ENCODE peak calls at places on chromosomes 12 and 14, in four cellular contexts. C, M, H and K are unnamed samples.
A peak's percentile ranks its signal among the peaks of the same experiment; 100 is the strongest.

GRCh38 chr14:70143306-70143705 is 45.4 kb downstream of the SLC8A3 start:
- DNase-seq in M (no peak), H (no peak), C (no peak), K (no peak)

GRCh38 chr14:75835156-75836141 is 146.3 kb downstream of the TGFB3 start:
- DNase-seq in H (peak; percentile 12), C (no peak), M (no peak), K (no peak)

GRCh38 chr14:104296388-104297312 is 158.3 kb downstream of the KIF26A start:
- DNase-seq in C (no peak), H (no peak), M (peak; percentile 88), K (no peak)

GRCh38 chr14:35159742-35160409 is 37.5 kb downstream of the PRORP start:
- DNase-seq in H (no peak), C (no peak), M (no peak), K (no peak)

GRCh38 chr12:61880186-61880585 is 380.0 kb upstream of the USP15 start:
- DNase-seq in M (no peak), C (no peak), H (no peak), K (no peak)

GRCh38 chr12:80939231-80939950 is 1.7 kb upstream of the LIN7A start:
- DNase-seq in M (no peak), C (no peak), H (no peak), K (no peak)

GRCh38 chr14:103897075-103897947 is 30.9 kb upstream of the TDRD9 start:
- DNase-seq in H (no peak), M (no peak), C (peak; percentile 93), K (no peak)

GRCh38 chr12:53251477-53252348 is 16.4 kb upstream of the ESPL1 start:
- DNase-seq in C (peak; percentile 76), M (peak; percentile 73), H (peak; percentile 94), K (peak; percentile 88)

GRCh38 chr12:52813885-52814709 is at the start of gene KRT4:
- DNase-seq in H (no peak), C (no peak), M (no peak), K (no peak)

GRCh38 chr14:104277416-104278213 is 139.2 kb downstream of the KIF26A start:
- DNase-seq in H (no peak), M (no peak), C (peak; percentile 22), K (no peak)

GRCh38 chr12:77058740-77059139 is 6.6 kb downstream of the E2F7 start:
- DNase-seq in C (no peak), M (no peak), H (no peak), K (no peak)

GRCh38 chr14:73027984-73028383 is 1.1 kb upstream of the ZFYVE1 start:
- DNase-seq in M (no peak), H (no peak), C (no peak), K (no peak)

GRCh38 chr12:62817556-62818271 is 117.2 kb downstream of the PPM1H start:
- DNase-seq in C (no peak), H (no peak), M (peak; percentile 25), K (no peak)

GRCh38 chr12:56591961-56592360 is 38.2 kb downstream of the BAZ2A start:
- DNase-seq in M (no peak), H (no peak), C (no peak), K (no peak)

GRCh38 chr12:117085318-117085947 is 13.8 kb downstream of the TESC start:
- DNase-seq in C (no peak), H (no peak), M (no peak), K (no peak)

GRCh38 chr12:92145481-92145730 is 240 bp downstream of the BTG1 start:
- DNase-seq in H (no peak), C (no peak), M (no peak), K (no peak)

GRCh38 chr12:13176257-13176656 is 20.3 kb upstream of the EMP1 start:
- DNase-seq in M (no peak), C (no peak), H (no peak), K (no peak)

GRCh38 chr12:13073191-13073590 is 29.0 kb downstream of the FAM234B start:
- DNase-seq in C (no peak), M (no peak), H (no peak), K (no peak)

GRCh38 chr14:104447750-104448149 is 131.8 kb upstream of the C14orf180 start:
- DNase-seq in H (no peak), C (no peak), M (no peak), K (no peak)

GRCh38 chr14:63496837-63497400 is 46.3 kb downstream of the PPP2R5E start:
- DNase-seq in M (no peak), C (no peak), H (no peak), K (no peak)

GRCh38 chr12:66964629-66965028 is 285.8 kb upstream of the GRIP1 start:
- DNase-seq in H (no peak), C (no peak), M (no peak), K (no peak)

GRCh38 chr14:36676236-36676635 is 14.6 kb downstream of the PAX9 start:
- DNase-seq in C (no peak), M (no peak), H (no peak), K (no peak)

GRCh38 chr14:33455998-33456397 is 494.9 kb downstream of the EGLN3 start:
- DNase-seq in C (no peak), M (no peak), H (no peak), K (no peak)

GRCh38 chr12:50110762-50111416 is 1.1 kb upstream of the COX14 start:
- DNase-seq in M (peak; percentile 37), H (no peak), C (peak; percentile 78), K (no peak)

GRCh38 chr12:128606040-128606439 is 217.7 kb downstream of the SLC15A4 start:
- DNase-seq in M (no peak), C (no peak), H (no peak), K (no peak)

GRCh38 chr12:34398366-34398705 is 376.0 kb downstream of the ALG10 start:
- DNase-seq in H (peak; percentile 1), C (peak; percentile 16), M (peak; percentile 4), K (no peak)

GRCh38 chr12:45299132-45299692 is 83.3 kb downstream of the ANO6 start:
- DNase-seq in M (peak; percentile 34), C (no peak), H (no peak), K (no peak)

GRCh38 chr12:121124402-121125109 is 8.1 kb upstream of the P2RX7 start:
- DNase-seq in C (no peak), M (no peak), H (no peak), K (no peak)

GRCh38 chr14:104528496-104528895 is 51.1 kb upstream of the C14orf180 start:
- DNase-seq in H (no peak), M (no peak), C (no peak), K (no peak)

GRCh38 chr12:109743076-109743910 is 29.7 kb downstream of the FAM222A start:
- DNase-seq in M (peak; percentile 11), C (peak; percentile 17), H (no peak), K (peak; percentile 47)

GRCh38 chr12:70645494-70646317 is 8.5 kb upstream of the PTPRB start:
- DNase-seq in H (peak; percentile 62), C (peak; percentile 36), M (peak; percentile 36), K (no peak)

GRCh38 chr12:62802981-62803380 is 132.0 kb downstream of the PPM1H start:
- DNase-seq in M (no peak), H (no peak), C (no peak), K (no peak)

GRCh38 chr12:87406926-87407325 is 622.3 kb downstream of the C12orf50 start:
- DNase-seq in C (no peak), M (no peak), H (no peak), K (no peak)

GRCh38 chr12:29634057-29634456 is 136.6 kb upstream of the OVCH1 start:
- DNase-seq in C (no peak), H (no peak), M (no peak), K (no peak)

DNA sequence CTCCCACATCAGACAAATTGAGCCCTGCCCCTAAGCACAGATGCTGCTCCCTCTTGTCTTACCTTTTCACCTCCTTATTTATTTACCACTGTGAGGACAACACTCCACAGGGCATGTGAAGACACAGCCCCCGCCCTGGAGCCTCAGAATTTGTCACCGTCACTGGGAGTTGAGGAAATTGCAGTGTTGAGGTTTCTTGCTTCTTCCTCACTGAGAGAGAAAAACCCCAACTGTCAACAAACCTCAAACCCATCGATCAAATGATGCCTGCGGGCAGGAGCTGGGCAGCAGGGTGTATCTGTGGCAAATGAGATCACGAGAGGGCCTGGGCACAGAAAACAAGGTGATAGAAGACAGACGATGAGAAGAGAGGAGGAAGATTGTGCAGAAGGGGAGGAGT is 30.5 kb upstream of the PLEKHG3 start:
- DNase-seq in C (no peak), H (no peak), M (no peak), K (no peak)
- TF ChIP-seq EP300 in C (no peak), H (no peak), M (no peak), K (no peak)

GRCh38 chr12:6116481-6117021 is 7.9 kb downstream of the VWF start:
- DNase-seq in H (no peak), C (no peak), M (peak; percentile 22), K (peak; percentile 58)
- TF ChIP-seq EP300 in H (no peak), C (peak; percentile 68), M (no peak), K (no peak)

GRCh38 chr12:112418596-112419268 is at the start of gene PTPN11:
- DNase-seq in M (peak; percentile 86), H (peak; percentile 88), C (peak; percentile 87), K (peak; percentile 94)
- TF ChIP-seq EP300 in M (no peak), H (no peak), C (no peak), K (no peak)

DNA sequence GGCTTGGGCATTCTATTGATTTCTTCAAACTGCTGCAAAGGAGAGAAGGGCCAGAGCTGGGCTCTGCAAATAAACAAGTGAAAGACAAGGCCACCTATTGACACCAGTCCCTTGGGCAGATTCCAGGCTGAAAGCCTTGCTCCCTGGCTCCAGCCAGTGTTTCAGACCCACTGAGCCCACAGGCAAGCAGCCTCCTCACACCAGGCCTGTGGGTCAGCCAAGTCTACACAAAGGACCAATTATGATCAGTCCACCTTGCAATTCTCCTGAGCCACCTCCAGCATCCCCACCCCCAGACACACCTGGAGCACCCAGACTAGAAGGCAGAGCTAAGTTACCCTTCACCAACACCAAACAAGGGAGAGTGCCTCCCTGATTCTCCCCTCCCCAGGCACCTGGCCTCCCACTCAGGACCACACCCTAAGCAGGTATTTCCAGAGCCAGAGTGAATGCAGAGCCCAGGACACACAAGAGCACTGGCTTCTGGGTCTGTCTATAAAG is 13.8 kb downstream of the ACTN1 start:
- DNase-seq in M (no peak), H (no peak), C (no peak), K (no peak)
- TF ChIP-seq EP300 in M (no peak), H (no peak), C (no peak), K (no peak)

DNA sequence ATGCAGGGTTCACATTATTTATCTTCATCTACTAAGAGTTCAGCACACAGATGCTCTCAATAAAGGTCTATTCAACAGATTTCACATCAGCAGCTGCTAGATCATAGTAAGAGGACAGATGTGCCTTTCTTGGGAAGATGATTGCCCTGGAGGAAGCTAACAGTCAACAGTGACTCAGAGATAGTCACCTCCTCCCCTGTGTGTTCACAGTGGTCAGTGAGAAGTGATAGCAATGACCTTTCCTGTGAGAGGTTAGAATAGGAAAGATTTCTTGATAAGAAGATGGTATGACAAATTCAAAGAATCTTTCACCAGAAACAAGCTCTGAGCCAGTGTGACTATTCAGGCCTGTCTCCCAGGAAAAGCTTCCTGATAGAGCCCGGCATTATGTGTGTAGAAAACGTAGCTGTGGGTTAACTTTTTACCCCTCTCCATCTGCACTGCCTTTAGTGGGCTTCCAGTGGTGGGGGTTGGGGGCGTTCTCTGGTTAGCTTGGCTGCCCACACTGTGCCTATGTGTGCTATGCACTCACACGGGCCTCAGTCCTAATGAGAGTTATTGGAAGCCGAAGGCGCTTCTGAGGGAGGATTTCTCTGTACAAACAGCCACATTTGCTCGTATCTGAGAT is 66.4 kb upstream of the ARHGAP5 start:
- DNase-seq in C (no peak), H (peak; percentile 39), M (no peak), K (no peak)
- TF ChIP-seq EP300 in C (no peak), H (peak; percentile 65), M (no peak), K (no peak)

GRCh38 chr12:107429006-107429698 is 256.4 kb upstream of the PWP1 start:
- DNase-seq in H (no peak), M (no peak), C (peak; percentile 31), K (no peak)
- TF ChIP-seq EP300 in H (no peak), M (no peak), C (no peak), K (no peak)

GRCh38 chr12:15631007-15631715 is 158.0 kb downstream of the EPS8 start:
- DNase-seq in H (no peak), M (no peak), C (no peak), K (no peak)
- TF ChIP-seq EP300 in H (no peak), M (no peak), C (no peak), K (no peak)